ENCODE peak calls at places on chromosomes 11 and 22, in six cellular contexts. F is adrenal gland, O is body of pancreas, P is A549, H is cardiac muscle cell, L is breast epithelium. G is an unnamed sample. For H3K4me1, the result is how much of the 10 kb centered on the place peaks cover.

GRCh38 chr11:122287401-122287800 is 171.4 kb upstream of the BLID start:
- DNase-seq in O (no peak), L (no peak), F (no peak), H (no peak), P (no peak), G (no peak)

GRCh38 chr11:15189646-15190365 is 75.1 kb downstream of the INSC start:
- DNase-seq in F (no peak), L (no peak), H (no peak), P (no peak), O (no peak), G (no peak)

GRCh38 chr11:58024601-58025091 is 965 bp downstream of the OR9Q1 start:
- DNase-seq in H (peak), P (no peak), L (peak), O (peak), F (peak), G (no peak)

GRCh38 chr11:69812927-69813326 is 6.3 kb downstream of the FGF3 start:
- DNase-seq in F (no peak), H (no peak), P (no peak), O (no peak), L (no peak), G (no peak)

GRCh38 chr11:1970956-1971355 is 23.8 kb downstream of the MRPL23 start:
- DNase-seq in O (no peak), F (peak), P (peak), H (no peak), L (peak), G (no peak)

GRCh38 chr22:39967103-39967829 is 7.1 kb downstream of the TMA7B start:
- DNase-seq in H (peak), P (peak), F (no peak), L (no peak), O (peak), G (no peak)

GRCh38 chr22:19291218-19291579 is 320 bp downstream of the CLTCL1 start:
- DNase-seq in L (no peak), O (peak), F (peak), H (peak), P (no peak), G (no peak)

GRCh38 chr22:31929126-31929928 is 15.0 kb upstream of the YWHAH start:
- DNase-seq in H (no peak), L (no peak), O (no peak), F (no peak), P (no peak), G (no peak)

GRCh38 chr11:129705341-129705740 is 110.3 kb upstream of the TMEM45B start:
- DNase-seq in O (no peak), H (no peak), F (no peak), P (no peak), L (no peak), G (peak)

GRCh38 chr11:45778341-45778740 is 26.6 kb upstream of the SLC35C1 start:
- DNase-seq in H (no peak), P (no peak), O (no peak), L (no peak), F (no peak), G (no peak)

GRCh38 chr22:35258144-35258988 is 1.1 kb downstream of the HMGXB4 start:
- DNase-seq in F (peak), O (peak), L (no peak), P (peak), H (peak), G (peak)

GRCh38 chr11:68843703-68844312 is 2.1 kb upstream of the CPT1A start:
- DNase-seq in F (peak), O (peak), P (peak), H (peak), L (peak), G (peak)

GRCh38 chr11:87897079-87897478 is 278.2 kb downstream of the RAB38 start:
- DNase-seq in P (no peak), L (no peak), O (no peak), F (no peak), H (no peak), G (no peak)

GRCh38 chr11:63592975-63593395 is 21.2 kb downstream of the PLAAT3 start:
- DNase-seq in L (no peak), P (peak), F (no peak), H (peak), O (peak), G (no peak)

GRCh38 chr22:40116496-40117200 is 61.1 kb upstream of the TNRC6B start:
- DNase-seq in P (no peak), H (no peak), F (no peak), O (no peak), L (no peak), G (no peak)

GRCh38 chr22:49295851-49296560 is 531.7 kb downstream of the BRD1 start:
- DNase-seq in F (peak), P (no peak), H (no peak), L (peak), O (no peak), G (no peak)

GRCh38 chr22:40638261-40638660 is 1.7 kb upstream of the MRTFA start:
- DNase-seq in F (no peak), P (no peak), O (no peak), H (no peak), L (no peak), G (peak)

GRCh38 chr22:30178180-30179126 is 68.1 kb downstream of the LIF start:
- DNase-seq in H (no peak), F (no peak), O (peak), L (no peak), P (no peak), G (no peak)

GRCh38 chr22:49720279-49720959 is 107.3 kb downstream of the BRD1 start:
- DNase-seq in P (no peak), L (no peak), F (no peak), H (no peak), O (no peak), G (no peak)

GRCh38 chr11:106218096-106218495 is 140.6 kb downstream of the AASDHPPT start:
- DNase-seq in H (no peak), P (no peak), O (no peak), L (no peak), F (no peak), G (no peak)

GRCh38 chr11:105489431-105489830 is 120.4 kb upstream of the GRIA4 start:
- DNase-seq in F (no peak), O (peak), L (no peak), H (peak), P (no peak), G (no peak)

GRCh38 chr11:134557571-134558257 is 145.7 kb upstream of the B3GAT1 start:
- DNase-seq in H (no peak), O (no peak), F (no peak), P (no peak), L (no peak), G (no peak)

GRCh38 chr11:94557391-94557790 is 9.8 kb upstream of the PIWIL4 start:
- DNase-seq in P (no peak), F (no peak), O (no peak), H (no peak), L (no peak), G (peak)

GRCh38 chr11:4072668-4073285 is 21.8 kb upstream of the RRM1 start:
- DNase-seq in O (peak), F (peak), P (peak), L (no peak), H (peak), G (no peak)

GRCh38 chr11:5524756-5525155 is 8.3 kb upstream of the UBQLNL start:
- DNase-seq in P (no peak), O (no peak), L (no peak), H (no peak), F (no peak), G (no peak)

GRCh38 chr11:80727315-80727714 is 1286.5 kb upstream of the TENM4 start:
- DNase-seq in F (no peak), O (no peak), P (no peak), L (no peak), H (peak), G (no peak)

GRCh38 chr11:42802211-42802918 is 509.4 kb upstream of the API5 start:
- DNase-seq in P (no peak), F (no peak), O (no peak), L (no peak), H (no peak), G (no peak)

GRCh38 chr11:113730887-113731726 is 25.0 kb upstream of the TMPRSS5 start:
- DNase-seq in H (peak), O (no peak), L (no peak), F (peak), P (peak), G (peak)

GRCh38 chr11:48013269-48013901 is 33.0 kb downstream of the PTPRJ start:
- DNase-seq in F (no peak), O (peak), H (no peak), P (peak), L (peak), G (no peak)

GRCh38 chr11:102451041-102451692 is 1.4 kb downstream of the TMEM123 start:
- DNase-seq in P (no peak), O (no peak), H (no peak), L (no peak), F (no peak), G (no peak)

GRCh38 chr11:70128435-70128906 is 50.4 kb downstream of the ANO1 start:
- DNase-seq in O (peak), H (no peak), F (no peak), P (peak), L (peak), G (no peak)

GRCh38 chr22:20435436-20436308 is 2.0 kb downstream of the SCARF2 start:
- DNase-seq in H (no peak), F (no peak), L (no peak), P (no peak), O (no peak), G (no peak)

GRCh38 chr22:29524440-29525191 is 28.9 kb downstream of the THOC5 start:
- DNase-seq in H (peak), P (peak), O (peak), L (no peak), F (peak), G (no peak)

GRCh38 chr11:74388678-74389327 is 9.4 kb downstream of the PGM2L1 start:
- DNase-seq in P (peak), O (peak), F (peak), L (no peak), H (peak), G (peak)

GRCh38 chr11:2883717-2884423 is 1.7 kb downstream of the CDKN1C start:
- DNase-seq in L (no peak), P (no peak), F (peak), H (peak), O (no peak), G (no peak)

GRCh38 chr22:42277988-42278776 is 7.7 kb upstream of the TCF20 start:
- DNase-seq in F (no peak), P (no peak), L (no peak), H (peak), O (no peak), G (no peak)

GRCh38 chr22:43295660-43296059 is 47.5 kb downstream of the SCUBE1 start:
- DNase-seq in L (no peak), P (no peak), O (no peak), F (no peak), H (no peak), G (no peak)

GRCh38 chr22:43296279-43296902 is 46.8 kb downstream of the SCUBE1 start:
- DNase-seq in F (no peak), L (no peak), H (no peak), P (no peak), O (no peak), G (no peak)

GRCh38 chr22:43293259-43293658 is 49.9 kb downstream of the SCUBE1 start:
- DNase-seq in F (no peak), O (no peak), P (no peak), L (peak), H (no peak), G (no peak)

GRCh38 chr22:43293661-43294392 is 49.3 kb downstream of the SCUBE1 start:
- DNase-seq in P (peak), F (peak), H (peak), O (no peak), L (peak), G (no peak)

GRCh38 chr22:43295173-43295572 is 48.0 kb downstream of the SCUBE1 start:
- DNase-seq in F (no peak), L (no peak), O (no peak), P (no peak), H (no peak), G (no peak)
- H3K4me1 ChIP-seq in F (under half), L (under half), O (under half), P (under half), H (under half), G (under half)

GRCh38 chr11:30855383-30856006 is 269.3 kb upstream of the MPPED2 start:
- DNase-seq in L (no peak), P (peak), O (no peak), F (no peak), H (peak), G (no peak)
- TF ChIP-seq CTCF in L (peak), P (peak), O (no peak), F (peak), H (no peak), G (peak)

GRCh38 chr11:126267650-126268049 is 1.0 kb downstream of the SRPRA start:
- DNase-seq in H (no peak), O (peak), P (no peak), F (no peak), L (no peak), G (no peak)
- H3K27ac ChIP-seq in H (peak), O (peak), P (peak), F (peak), L (peak), G (peak)

DNA sequence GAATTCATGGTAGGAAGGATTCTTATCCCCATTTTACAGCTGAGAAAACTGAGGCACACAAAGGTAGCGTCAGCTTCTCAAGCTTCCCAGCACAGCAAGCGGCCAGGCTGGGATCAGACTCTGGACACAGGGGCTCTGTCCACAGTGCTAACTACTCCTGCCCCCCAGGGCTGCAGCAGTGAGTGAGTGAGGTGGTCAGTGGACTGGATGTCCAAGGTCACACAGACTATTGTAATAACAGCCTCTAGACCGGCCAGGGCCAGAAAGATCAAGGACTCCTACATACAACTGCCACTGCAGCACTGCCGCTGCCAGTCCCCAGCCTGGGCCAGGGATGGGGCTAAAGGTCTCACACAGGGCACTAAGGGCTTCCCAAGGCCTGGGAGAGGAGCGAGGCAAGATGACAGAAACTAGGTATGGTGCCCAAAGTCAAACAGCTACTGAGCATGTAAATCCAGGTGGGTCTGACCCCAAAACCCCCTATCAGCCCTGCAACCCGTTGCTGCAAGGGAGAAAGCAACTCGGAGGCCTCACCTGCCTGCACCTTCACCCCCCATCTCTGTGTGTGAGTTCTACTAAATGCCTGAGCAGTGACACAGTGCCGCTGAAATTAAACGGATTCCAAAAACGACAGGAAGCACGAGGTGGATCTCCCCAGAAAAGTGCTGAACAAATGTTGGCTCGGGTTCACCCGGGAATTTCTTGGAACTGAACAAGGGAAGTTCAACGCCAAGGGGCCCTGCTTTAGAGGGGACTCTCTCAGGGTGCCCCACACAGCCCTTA is 161.8 kb upstream of the GRK3 start:
- DNase-seq in L (no peak), F (no peak), H (peak), O (peak), P (no peak), G (peak)
- H3K4me1 ChIP-seq in L (under half), F (under half), H (under half), O (under half), P (half or more), G (under half)

G was measured in foreskin keratinocyte.